ENCODE peak calls at places on chromosomes 2 and 18, in eight cellular contexts. Q is CD4-positive, alpha-beta memory T cell; Y is iPS DF 6.9; O is HEK293T; F is IMR-90; P is fibroblast of lung; U is neuronal stem cell; M is activated CD4-positive, alpha-beta T cell treated with anti-CD3 and anti-CD28 coated beads, Interleukin-2, amount 50 U/mL, for 1 hour. B is an unnamed sample.

GRCh38 chr2:166239548-166239947 is 111.7 kb upstream of the SCN1A start:
- DNase-seq in M (no peak), O (no peak), Q (no peak), P (peak), U (no peak), F (peak), Y (no peak), B (peak)

GRCh38 chr2:23433282-23433681 is 48.3 kb downstream of the KLHL29 start:
- DNase-seq in M (no peak), F (no peak), Y (no peak), P (no peak), O (no peak), U (no peak), Q (no peak), B (no peak)

GRCh38 chr2:34831096-34831495 is 1232.0 kb upstream of the FAM98A start:
- DNase-seq in Q (no peak), O (no peak), F (no peak), P (no peak), U (no peak), Y (no peak), M (no peak), B (no peak)

GRCh38 chr2:175931751-175932295 is 70.2 kb downstream of the LNPK start:
- DNase-seq in Y (no peak), P (peak), O (no peak), U (no peak), M (no peak), Q (no peak), F (peak), B (no peak)

GRCh38 chr18:75811156-75811555 is 383.7 kb upstream of the SMIM21 start:
- DNase-seq in U (no peak), F (no peak), Q (no peak), O (no peak), M (no peak), Y (no peak), P (peak), B (no peak)

GRCh38 chr2:16009560-16009959 is 69.2 kb downstream of the MYCN start:
- DNase-seq in P (no peak), Y (no peak), O (no peak), U (no peak), Q (no peak), F (no peak), M (no peak), B (no peak)

GRCh38 chr2:222776792-222777191 is 84.0 kb upstream of the ACSL3 start:
- DNase-seq in P (no peak), Q (no peak), O (no peak), Y (no peak), M (no peak), U (no peak), F (no peak), B (no peak)

GRCh38 chr18:2655153-2655953 is at the start of gene SMCHD1:
- DNase-seq in Y (no peak), O (peak), Q (peak), P (peak), U (peak), F (peak), M (peak), B (peak)

GRCh38 chr2:121184248-121184862 is 100.6 kb downstream of the TFCP2L1 start:
- DNase-seq in Q (no peak), U (no peak), P (no peak), O (no peak), F (no peak), M (no peak), Y (no peak), B (peak)

GRCh38 chr2:10186868-10187535 is 64.5 kb downstream of the RRM2 start:
- DNase-seq in F (no peak), Q (no peak), P (no peak), M (no peak), Y (no peak), U (no peak), O (no peak), B (no peak)